ENCODE peak calls at places on chromosomes 16 and 17, in eight cellular contexts. One of them, this sample, is unnamed.

GRCh38 chr16:88566158-88566557 is 4.0 kb upstream of the ZC3H18 start:
- DNase-seq in RPMI8226: no peak
- DNase-seq in right atrium auricular region: no peak
- DNase-seq in NT2/D1: no peak
- DNase-seq in activated T-cell treated with anti-CD3 and anti-CD28 coated beads for 24 hours: peak
- DNase-seq in activated CD8-positive, alpha-beta T cell treated with anti-CD3 and anti-CD28 coated beads for 36 hours: peak
- DNase-seq in CD4-positive, alpha-beta T cell: no peak
- DNase-seq in COR-L47: no peak
- DNase-seq in this sample: no peak

GRCh38 chr17:46046957-46047356 is 47.9 kb downstream of the STH start:
- DNase-seq in RPMI8226: no peak
- DNase-seq in right atrium auricular region: no peak
- DNase-seq in NT2/D1: no peak
- DNase-seq in activated T-cell treated with anti-CD3 and anti-CD28 coated beads for 24 hours: no peak
- DNase-seq in activated CD8-positive, alpha-beta T cell treated with anti-CD3 and anti-CD28 coated beads for 36 hours: no peak
- DNase-seq in CD4-positive, alpha-beta T cell: no peak
- DNase-seq in COR-L47: no peak
- DNase-seq in this sample: no peak

GRCh38 chr17:46809110-46809571 is 9.4 kb downstream of the WNT3 start:
- DNase-seq in RPMI8226: no peak
- DNase-seq in right atrium auricular region: no peak
- DNase-seq in NT2/D1: no peak
- DNase-seq in activated T-cell treated with anti-CD3 and anti-CD28 coated beads for 24 hours: no peak
- DNase-seq in activated CD8-positive, alpha-beta T cell treated with anti-CD3 and anti-CD28 coated beads for 36 hours: no peak
- DNase-seq in CD4-positive, alpha-beta T cell: no peak
- DNase-seq in COR-L47: no peak
- DNase-seq in this sample: no peak

GRCh38 chr17:66964083-66964771 is at the start of gene CACNG4:
- DNase-seq in RPMI8226: peak
- DNase-seq in right atrium auricular region: no peak
- DNase-seq in NT2/D1: no peak
- DNase-seq in activated T-cell treated with anti-CD3 and anti-CD28 coated beads for 24 hours: no peak
- DNase-seq in activated CD8-positive, alpha-beta T cell treated with anti-CD3 and anti-CD28 coated beads for 36 hours: no peak
- DNase-seq in CD4-positive, alpha-beta T cell: no peak
- DNase-seq in COR-L47: peak
- DNase-seq in this sample: no peak

GRCh38 chr17:41523787-41524186 is 4.3 kb downstream of the KRT19 start:
- DNase-seq in RPMI8226: no peak
- DNase-seq in right atrium auricular region: no peak
- DNase-seq in NT2/D1: no peak
- DNase-seq in activated T-cell treated with anti-CD3 and anti-CD28 coated beads for 24 hours: no peak
- DNase-seq in activated CD8-positive, alpha-beta T cell treated with anti-CD3 and anti-CD28 coated beads for 36 hours: no peak
- DNase-seq in CD4-positive, alpha-beta T cell: no peak
- DNase-seq in COR-L47: no peak
- DNase-seq in this sample: no peak

GRCh38 chr17:58626905-58627304 is 64.9 kb downstream of the TEX14 start:
- DNase-seq in RPMI8226: no peak
- DNase-seq in right atrium auricular region: no peak
- DNase-seq in NT2/D1: no peak
- DNase-seq in activated T-cell treated with anti-CD3 and anti-CD28 coated beads for 24 hours: no peak
- DNase-seq in activated CD8-positive, alpha-beta T cell treated with anti-CD3 and anti-CD28 coated beads for 36 hours: no peak
- DNase-seq in CD4-positive, alpha-beta T cell: no peak
- DNase-seq in COR-L47: no peak
- DNase-seq in this sample: no peak

GRCh38 chr16:66958857-66959644 is 2.0 kb upstream of the CES3 start:
- DNase-seq in RPMI8226: no peak
- DNase-seq in right atrium auricular region: no peak
- DNase-seq in NT2/D1: no peak
- DNase-seq in activated T-cell treated with anti-CD3 and anti-CD28 coated beads for 24 hours: no peak
- DNase-seq in activated CD8-positive, alpha-beta T cell treated with anti-CD3 and anti-CD28 coated beads for 36 hours: no peak
- DNase-seq in CD4-positive, alpha-beta T cell: no peak
- DNase-seq in COR-L47: no peak
- DNase-seq in this sample: no peak

GRCh38 chr17:49240619-49241018 is 10.0 kb upstream of the PHOSPHO1 start:
- DNase-seq in RPMI8226: no peak
- DNase-seq in right atrium auricular region: no peak
- DNase-seq in NT2/D1: no peak
- DNase-seq in activated T-cell treated with anti-CD3 and anti-CD28 coated beads for 24 hours: no peak
- DNase-seq in activated CD8-positive, alpha-beta T cell treated with anti-CD3 and anti-CD28 coated beads for 36 hours: no peak
- DNase-seq in CD4-positive, alpha-beta T cell: no peak
- DNase-seq in COR-L47: no peak
- DNase-seq in this sample: no peak

GRCh38 chr17:78568494-78569115 is 8.6 kb downstream of the DNAH17 start:
- DNase-seq in RPMI8226: no peak
- DNase-seq in right atrium auricular region: no peak
- DNase-seq in NT2/D1: no peak
- DNase-seq in activated T-cell treated with anti-CD3 and anti-CD28 coated beads for 24 hours: no peak
- DNase-seq in activated CD8-positive, alpha-beta T cell treated with anti-CD3 and anti-CD28 coated beads for 36 hours: no peak
- DNase-seq in CD4-positive, alpha-beta T cell: no peak
- DNase-seq in COR-L47: no peak
- DNase-seq in this sample: no peak

GRCh38 chr16:56985288-56985961 is 3.9 kb upstream of the NLRC5 start:
- DNase-seq in RPMI8226: no peak
- DNase-seq in right atrium auricular region: peak
- DNase-seq in NT2/D1: no peak
- DNase-seq in activated T-cell treated with anti-CD3 and anti-CD28 coated beads for 24 hours: no peak
- DNase-seq in activated CD8-positive, alpha-beta T cell treated with anti-CD3 and anti-CD28 coated beads for 36 hours: peak
- DNase-seq in CD4-positive, alpha-beta T cell: no peak
- DNase-seq in COR-L47: no peak
- DNase-seq in this sample: no peak

GRCh38 chr17:39787743-39788484 is 50.2 kb downstream of the GRB7 start:
- DNase-seq in RPMI8226: no peak
- DNase-seq in right atrium auricular region: no peak
- DNase-seq in NT2/D1: no peak
- DNase-seq in activated T-cell treated with anti-CD3 and anti-CD28 coated beads for 24 hours: no peak
- DNase-seq in activated CD8-positive, alpha-beta T cell treated with anti-CD3 and anti-CD28 coated beads for 36 hours: no peak
- DNase-seq in CD4-positive, alpha-beta T cell: no peak
- DNase-seq in COR-L47: no peak
- DNase-seq in this sample: no peak

GRCh38 chr16:27539120-27539519 is 10.6 kb downstream of the GTF3C1 start:
- DNase-seq in RPMI8226: no peak
- DNase-seq in right atrium auricular region: no peak
- DNase-seq in NT2/D1: no peak
- DNase-seq in activated T-cell treated with anti-CD3 and anti-CD28 coated beads for 24 hours: no peak
- DNase-seq in activated CD8-positive, alpha-beta T cell treated with anti-CD3 and anti-CD28 coated beads for 36 hours: no peak
- DNase-seq in CD4-positive, alpha-beta T cell: no peak
- DNase-seq in COR-L47: no peak
- DNase-seq in this sample: no peak

GRCh38 chr16:82651921-82652601 is 25.3 kb downstream of the CDH13 start:
- DNase-seq in RPMI8226: peak
- DNase-seq in right atrium auricular region: no peak
- DNase-seq in NT2/D1: no peak
- DNase-seq in activated T-cell treated with anti-CD3 and anti-CD28 coated beads for 24 hours: no peak
- DNase-seq in activated CD8-positive, alpha-beta T cell treated with anti-CD3 and anti-CD28 coated beads for 36 hours: peak
- DNase-seq in CD4-positive, alpha-beta T cell: no peak
- DNase-seq in COR-L47: no peak
- DNase-seq in this sample: no peak

GRCh38 chr16:22291860-22292692 is 5.1 kb upstream of the POLR3E start:
- DNase-seq in RPMI8226: no peak
- DNase-seq in right atrium auricular region: no peak
- DNase-seq in NT2/D1: no peak
- DNase-seq in activated T-cell treated with anti-CD3 and anti-CD28 coated beads for 24 hours: no peak
- DNase-seq in activated CD8-positive, alpha-beta T cell treated with anti-CD3 and anti-CD28 coated beads for 36 hours: no peak
- DNase-seq in CD4-positive, alpha-beta T cell: no peak
- DNase-seq in COR-L47: no peak
- DNase-seq in this sample: no peak

GRCh38 chr17:32111141-32111771 is 31.0 kb upstream of the RHOT1 start:
- DNase-seq in RPMI8226: peak
- DNase-seq in right atrium auricular region: no peak
- DNase-seq in NT2/D1: no peak
- DNase-seq in activated T-cell treated with anti-CD3 and anti-CD28 coated beads for 24 hours: no peak
- DNase-seq in activated CD8-positive, alpha-beta T cell treated with anti-CD3 and anti-CD28 coated beads for 36 hours: peak
- DNase-seq in CD4-positive, alpha-beta T cell: peak
- DNase-seq in COR-L47: peak
- DNase-seq in this sample: no peak

GRCh38 chr16:84110527-84110926 is 6.2 kb downstream of the MBTPS1 start:
- DNase-seq in RPMI8226: peak
- DNase-seq in right atrium auricular region: no peak
- DNase-seq in NT2/D1: no peak
- DNase-seq in activated T-cell treated with anti-CD3 and anti-CD28 coated beads for 24 hours: no peak
- DNase-seq in activated CD8-positive, alpha-beta T cell treated with anti-CD3 and anti-CD28 coated beads for 36 hours: no peak
- DNase-seq in CD4-positive, alpha-beta T cell: no peak
- DNase-seq in COR-L47: no peak
- DNase-seq in this sample: no peak

GRCh38 chr16:4580245-4580644 is 24.1 kb downstream of the C16orf96 start:
- DNase-seq in RPMI8226: no peak
- DNase-seq in right atrium auricular region: no peak
- DNase-seq in NT2/D1: no peak
- DNase-seq in activated T-cell treated with anti-CD3 and anti-CD28 coated beads for 24 hours: no peak
- DNase-seq in activated CD8-positive, alpha-beta T cell treated with anti-CD3 and anti-CD28 coated beads for 36 hours: no peak
- DNase-seq in CD4-positive, alpha-beta T cell: no peak
- DNase-seq in COR-L47: no peak
- DNase-seq in this sample: no peak

GRCh38 chr16:75296606-75297005 is 45.2 kb upstream of the BCAR1 start:
- DNase-seq in RPMI8226: peak
- DNase-seq in right atrium auricular region: peak
- DNase-seq in NT2/D1: no peak
- DNase-seq in activated T-cell treated with anti-CD3 and anti-CD28 coated beads for 24 hours: no peak
- DNase-seq in activated CD8-positive, alpha-beta T cell treated with anti-CD3 and anti-CD28 coated beads for 36 hours: no peak
- DNase-seq in CD4-positive, alpha-beta T cell: no peak
- DNase-seq in COR-L47: no peak
- DNase-seq in this sample: no peak

GRCh38 chr17:40099627-40100418 is 566 bp downstream of the NR1D1 start:
- DNase-seq in RPMI8226: peak
- DNase-seq in right atrium auricular region: no peak
- DNase-seq in NT2/D1: no peak
- DNase-seq in activated T-cell treated with anti-CD3 and anti-CD28 coated beads for 24 hours: no peak
- DNase-seq in activated CD8-positive, alpha-beta T cell treated with anti-CD3 and anti-CD28 coated beads for 36 hours: no peak
- DNase-seq in CD4-positive, alpha-beta T cell: no peak
- DNase-seq in COR-L47: no peak
- DNase-seq in this sample: no peak

GRCh38 chr17:50114849-50115357 is 15.1 kb downstream of the SAMD14 start:
- DNase-seq in RPMI8226: peak
- DNase-seq in right atrium auricular region: no peak
- DNase-seq in NT2/D1: no peak
- DNase-seq in activated T-cell treated with anti-CD3 and anti-CD28 coated beads for 24 hours: no peak
- DNase-seq in activated CD8-positive, alpha-beta T cell treated with anti-CD3 and anti-CD28 coated beads for 36 hours: peak
- DNase-seq in CD4-positive, alpha-beta T cell: no peak
- DNase-seq in COR-L47: peak
- DNase-seq in this sample: no peak

GRCh38 chr16:23788653-23789052 is 33.8 kb downstream of the CHP2 start:
- DNase-seq in RPMI8226: no peak
- DNase-seq in right atrium auricular region: no peak
- DNase-seq in NT2/D1: no peak
- DNase-seq in activated T-cell treated with anti-CD3 and anti-CD28 coated beads for 24 hours: no peak
- DNase-seq in activated CD8-positive, alpha-beta T cell treated with anti-CD3 and anti-CD28 coated beads for 36 hours: no peak
- DNase-seq in CD4-positive, alpha-beta T cell: no peak
- DNase-seq in COR-L47: no peak
- DNase-seq in this sample: no peak

GRCh38 chr17:7809086-7809790 is 24.8 kb upstream of the KDM6B start:
- DNase-seq in RPMI8226: no peak
- DNase-seq in right atrium auricular region: no peak
- DNase-seq in NT2/D1: no peak
- DNase-seq in activated T-cell treated with anti-CD3 and anti-CD28 coated beads for 24 hours: no peak
- DNase-seq in activated CD8-positive, alpha-beta T cell treated with anti-CD3 and anti-CD28 coated beads for 36 hours: no peak
- DNase-seq in CD4-positive, alpha-beta T cell: no peak
- DNase-seq in COR-L47: no peak
- DNase-seq in this sample: no peak

GRCh38 chr16:77660311-77660710 is 62.0 kb upstream of the NUDT7 start:
- DNase-seq in RPMI8226: peak
- DNase-seq in right atrium auricular region: no peak
- DNase-seq in NT2/D1: peak
- DNase-seq in activated T-cell treated with anti-CD3 and anti-CD28 coated beads for 24 hours: no peak
- DNase-seq in activated CD8-positive, alpha-beta T cell treated with anti-CD3 and anti-CD28 coated beads for 36 hours: no peak
- DNase-seq in CD4-positive, alpha-beta T cell: no peak
- DNase-seq in COR-L47: peak
- DNase-seq in this sample: no peak

GRCh38 chr16:23320695-23321094 is 18.6 kb downstream of the SCNN1B start:
- DNase-seq in RPMI8226: no peak
- DNase-seq in right atrium auricular region: no peak
- DNase-seq in NT2/D1: no peak
- DNase-seq in activated T-cell treated with anti-CD3 and anti-CD28 coated beads for 24 hours: no peak
- DNase-seq in activated CD8-positive, alpha-beta T cell treated with anti-CD3 and anti-CD28 coated beads for 36 hours: no peak
- DNase-seq in CD4-positive, alpha-beta T cell: no peak
- DNase-seq in COR-L47: no peak
- DNase-seq in this sample: no peak

GRCh38 chr17:8075574-8076342 is 11.8 kb downstream of the ALOX12B start:
- DNase-seq in RPMI8226: no peak
- DNase-seq in right atrium auricular region: no peak
- DNase-seq in NT2/D1: no peak
- DNase-seq in activated T-cell treated with anti-CD3 and anti-CD28 coated beads for 24 hours: no peak
- DNase-seq in activated CD8-positive, alpha-beta T cell treated with anti-CD3 and anti-CD28 coated beads for 36 hours: no peak
- DNase-seq in CD4-positive, alpha-beta T cell: no peak
- DNase-seq in COR-L47: no peak
- DNase-seq in this sample: no peak

GRCh38 chr17:30929081-30929633 is 7.4 kb downstream of the ADAP2 start:
- DNase-seq in RPMI8226: no peak
- DNase-seq in right atrium auricular region: no peak
- DNase-seq in NT2/D1: no peak
- DNase-seq in activated T-cell treated with anti-CD3 and anti-CD28 coated beads for 24 hours: no peak
- DNase-seq in activated CD8-positive, alpha-beta T cell treated with anti-CD3 and anti-CD28 coated beads for 36 hours: no peak
- DNase-seq in CD4-positive, alpha-beta T cell: no peak
- DNase-seq in COR-L47: no peak
- DNase-seq in this sample: no peak

GRCh38 chr17:38653679-38654078 is 21.1 kb downstream of the EPOP start:
- DNase-seq in RPMI8226: no peak
- DNase-seq in right atrium auricular region: no peak
- DNase-seq in NT2/D1: no peak
- DNase-seq in activated T-cell treated with anti-CD3 and anti-CD28 coated beads for 24 hours: no peak
- DNase-seq in activated CD8-positive, alpha-beta T cell treated with anti-CD3 and anti-CD28 coated beads for 36 hours: no peak
- DNase-seq in CD4-positive, alpha-beta T cell: no peak
- DNase-seq in COR-L47: no peak
- DNase-seq in this sample: no peak

GRCh38 chr17:61401280-61402072 is 1.8 kb downstream of the TBX2 start:
- DNase-seq in RPMI8226: no peak
- DNase-seq in right atrium auricular region: no peak
- DNase-seq in NT2/D1: no peak
- DNase-seq in activated T-cell treated with anti-CD3 and anti-CD28 coated beads for 24 hours: no peak
- DNase-seq in activated CD8-positive, alpha-beta T cell treated with anti-CD3 and anti-CD28 coated beads for 36 hours: no peak
- DNase-seq in CD4-positive, alpha-beta T cell: no peak
- DNase-seq in COR-L47: no peak
- DNase-seq in this sample: no peak

GRCh38 chr17:70159980-70160379 is 9.4 kb upstream of the KCNJ2 start:
- DNase-seq in RPMI8226: no peak
- DNase-seq in right atrium auricular region: no peak
- DNase-seq in NT2/D1: no peak
- DNase-seq in activated T-cell treated with anti-CD3 and anti-CD28 coated beads for 24 hours: no peak
- DNase-seq in activated CD8-positive, alpha-beta T cell treated with anti-CD3 and anti-CD28 coated beads for 36 hours: no peak
- DNase-seq in CD4-positive, alpha-beta T cell: no peak
- DNase-seq in COR-L47: no peak
- DNase-seq in this sample: no peak

GRCh38 chr17:42118545-42118944 is 2.6 kb downstream of the KAT2A start:
- DNase-seq in RPMI8226: peak
- DNase-seq in right atrium auricular region: no peak
- DNase-seq in NT2/D1: no peak
- DNase-seq in activated T-cell treated with anti-CD3 and anti-CD28 coated beads for 24 hours: peak
- DNase-seq in activated CD8-positive, alpha-beta T cell treated with anti-CD3 and anti-CD28 coated beads for 36 hours: peak
- DNase-seq in CD4-positive, alpha-beta T cell: no peak
- DNase-seq in COR-L47: peak
- DNase-seq in this sample: no peak